ENCODE peak calls at places on chromosomes 4 and X, in seven cellular contexts. R is fibroblast of mammary gland, M is C1 segment of cervical spinal cord, B is NCI-H1105, P is mesendoderm, U is vagina, J is OCI-M1. N is an unnamed sample.

GRCh38 chr4:7610062-7610670 is 175.4 kb upstream of the PSAPL1 start:
- DNase-seq in B (no peak), P (no peak), M (no peak), U (no peak), R (no peak), J (no peak), N (no peak)

GRCh38 chr4:48902266-48902665 is 4.3 kb downstream of the OCIAD2 start:
- DNase-seq in M (no peak), P (no peak), R (peak), U (no peak), J (no peak), B (no peak), N (no peak)

GRCh38 chr4:13561673-13562072 is 17.4 kb upstream of the NKX3-2 start:
- DNase-seq in B (no peak), U (no peak), M (no peak), J (no peak), R (no peak), P (no peak), N (no peak)

GRCh38 chr4:123017636-123018390 is 95.4 kb upstream of the NUDT6 start:
- DNase-seq in P (no peak), B (no peak), M (no peak), R (peak), J (no peak), U (no peak), N (no peak)

GRCh38 chr4:142683997-142684396 is 162.1 kb downstream of the INPP4B start:
- DNase-seq in P (no peak), U (no peak), R (no peak), B (no peak), M (no peak), J (no peak), N (no peak)

GRCh38 chr4:5710065-5710961 is 688 bp upstream of the EVC start:
- DNase-seq in R (no peak), M (no peak), J (no peak), U (no peak), B (no peak), P (peak), N (no peak)

GRCh38 chrX:76538860-76539259 is 111.3 kb downstream of the MAGEE1 start:
- DNase-seq in P (peak), J (no peak), M (no peak), R (no peak), U (no peak), B (no peak), N (no peak)

GRCh38 chrX:69280956-69281355 is 115.7 kb upstream of the PJA1 start:
- DNase-seq in P (no peak), J (no peak), B (no peak), M (no peak), U (no peak), R (no peak), N (no peak)

GRCh38 chr4:133208694-133209285 is 59.7 kb downstream of the PCDH10 start:
- DNase-seq in M (no peak), B (no peak), R (no peak), U (no peak), J (no peak), P (no peak), N (no peak)

GRCh38 chrX:32644476-32644875 is 566.9 kb downstream of the DMD start:
- DNase-seq in P (peak), B (no peak), J (no peak), U (no peak), M (no peak), R (no peak), N (no peak)

GRCh38 chr4:90234916-90235547 is 107.8 kb downstream of the CCSER1 start:
- DNase-seq in M (no peak), R (no peak), P (no peak), U (no peak), J (no peak), B (no peak), N (no peak)

GRCh38 chrX:101759000-101759399 is 99.3 kb upstream of the ARMCX2 start:
- DNase-seq in P (peak), B (peak), U (no peak), J (peak), M (no peak), R (peak), N (peak)

GRCh38 chr4:82561745-82562552 is at the start of gene TMEM150C:
- DNase-seq in U (no peak), B (no peak), P (peak), J (no peak), M (peak), R (peak), N (peak)

GRCh38 chrX:112612558-112612957 is 67.2 kb downstream of the LHFPL1 start:
- DNase-seq in J (no peak), R (no peak), M (no peak), P (no peak), B (no peak), U (no peak), N (no peak)

GRCh38 chrX:10133980-10134676 is 22.6 kb upstream of the CLCN4 start:
- DNase-seq in P (no peak), B (no peak), M (no peak), J (no peak), U (no peak), R (no peak), N (no peak)

GRCh38 chrX:47723689-47724088 is 64.7 kb upstream of the UXT start:
- DNase-seq in P (peak), J (peak), R (no peak), B (no peak), U (no peak), M (no peak), N (no peak)

GRCh38 chr4:145375416-145375815 is 106.2 kb upstream of the SMAD1 start:
- DNase-seq in M (no peak), B (no peak), U (no peak), R (no peak), P (no peak), J (no peak), N (no peak)

GRCh38 chr4:173436149-173436579 is 37.2 kb upstream of the SCRG1 start:
- DNase-seq in R (peak), U (no peak), J (no peak), M (no peak), P (no peak), B (no peak), N (no peak)

GRCh38 chrX:75337525-75337924 is 63.6 kb downstream of the UPRT start:
- DNase-seq in P (no peak), U (no peak), M (no peak), R (no peak), B (no peak), J (no peak), N (no peak)

GRCh38 chrX:16628954-16629595 is 20.9 kb upstream of the S100G start:
- DNase-seq in J (peak), R (no peak), B (no peak), P (peak), U (no peak), M (no peak), N (no peak)

GRCh38 chrX:154481911-154482601 is 3.0 kb upstream of the LAGE3 start:
- DNase-seq in B (no peak), R (no peak), J (no peak), M (no peak), P (no peak), U (no peak), N (no peak)

GRCh38 chrX:151727346-151727745 is 7.2 kb upstream of the CNGA2 start:
- DNase-seq in U (no peak), R (no peak), B (no peak), J (no peak), P (no peak), M (no peak), N (no peak)

GRCh38 chr4:708631-708933 is 3.0 kb downstream of the PCGF3 start:
- DNase-seq in J (no peak), B (no peak), R (no peak), M (no peak), U (no peak), P (no peak), N (no peak)

GRCh38 chr4:152265149-152265621 is 270.7 kb downstream of the FBXW7 start:
- DNase-seq in P (no peak), U (no peak), M (no peak), B (no peak), R (peak), J (peak), N (no peak)

GRCh38 chr4:146545102-146545501 is 23.4 kb upstream of the SLC10A7 start:
- DNase-seq in R (peak), M (no peak), B (no peak), P (peak), J (peak), U (no peak), N (no peak)